ENCODE peak calls at places on chromosomes 11 and 22, in ten cellular contexts. W is tibial nerve, X is adrenal gland, J is suprapubic skin, Y is ovary, H is HCT116, U is A549, B is IMR-90, O is uterus, C is H1. Q is an unnamed sample.

GRCh38 chr11:82864268-82864667 is 36.0 kb downstream of the PRCP start:
- DNase-seq in W (peak; percentile 53), X (peak; percentile 83), J (peak; percentile 81), Y (peak; percentile 19), H (peak; percentile 32), U (peak; percentile 66), B (peak; percentile 41), O (peak; percentile 44), C (no peak), Q (no peak)

GRCh38 chr11:9138612-9139579 is 47.5 kb upstream of the SCUBE2 start:
- DNase-seq in W (no peak), X (peak; percentile 60), J (no peak), Y (peak; percentile 40), H (peak; percentile 75), U (peak; percentile 86), B (peak; percentile 95), O (peak; percentile 39), C (peak; percentile 34), Q (no peak)

GRCh38 chr11:93033093-93033492 is 63.6 kb downstream of the MTNR1B start:
- DNase-seq in W (no peak), X (no peak), J (no peak), Y (no peak), H (no peak), U (no peak), B (no peak), O (no peak), C (no peak), Q (no peak)

GRCh38 chr11:74672332-74672955 is 58.8 kb downstream of the CHRDL2 start:
- DNase-seq in W (no peak), X (no peak), J (no peak), Y (no peak), H (no peak), U (peak; percentile 21), B (no peak), O (peak; percentile 29), C (no peak), Q (no peak)

GRCh38 chr11:36333468-36333867 is 37.4 kb downstream of the PRR5L start:
- DNase-seq in W (no peak), X (no peak), J (no peak), Y (no peak), H (no peak), U (no peak), B (peak; percentile 33), O (no peak), C (no peak), Q (no peak)

GRCh38 chr11:124198852-124199389 is 15.8 kb downstream of the OR10D3 start:
- DNase-seq in W (no peak), X (no peak), J (no peak), Y (no peak), H (no peak), U (no peak), B (no peak), O (no peak), C (no peak), Q (no peak)

GRCh38 chr22:48605856-48606255 is 1221.8 kb downstream of the BRD1 start:
- DNase-seq in W (no peak), X (peak; percentile 75), J (no peak), Y (peak; percentile 39), H (no peak), U (peak; percentile 38), B (no peak), O (no peak), C (no peak), Q (no peak)

GRCh38 chr11:82080160-82080559 is 653.5 kb downstream of the FAM181B start:
- DNase-seq in W (no peak), X (no peak), J (no peak), Y (no peak), H (no peak), U (no peak), B (peak; percentile 0), O (no peak), C (no peak), Q (no peak)

GRCh38 chr11:104061851-104062521 is 25.5 kb downstream of the DDI1 start:
- DNase-seq in W (no peak), X (no peak), J (no peak), Y (no peak), H (no peak), U (no peak), B (peak; percentile 5), O (no peak), C (no peak), Q (no peak)

GRCh38 chr11:93329936-93330445 is 551 bp upstream of the DEUP1 start:
- DNase-seq in W (no peak), X (peak; percentile 25), J (no peak), Y (no peak), H (no peak), U (no peak), B (no peak), O (no peak), C (peak; percentile 55), Q (no peak)

GRCh38 chr22:30747493-30747892 is 52.8 kb downstream of the OSBP2 start:
- DNase-seq in W (no peak), X (no peak), J (no peak), Y (no peak), H (no peak), U (no peak), B (no peak), O (no peak), C (no peak), Q (no peak)
- TF ChIP-seq POLR2A in W (no peak), X (no peak), J (no peak), Y (no peak), H (no peak), U (no peak), B (no peak), O (no peak), C (no peak), Q (no peak)

DNA sequence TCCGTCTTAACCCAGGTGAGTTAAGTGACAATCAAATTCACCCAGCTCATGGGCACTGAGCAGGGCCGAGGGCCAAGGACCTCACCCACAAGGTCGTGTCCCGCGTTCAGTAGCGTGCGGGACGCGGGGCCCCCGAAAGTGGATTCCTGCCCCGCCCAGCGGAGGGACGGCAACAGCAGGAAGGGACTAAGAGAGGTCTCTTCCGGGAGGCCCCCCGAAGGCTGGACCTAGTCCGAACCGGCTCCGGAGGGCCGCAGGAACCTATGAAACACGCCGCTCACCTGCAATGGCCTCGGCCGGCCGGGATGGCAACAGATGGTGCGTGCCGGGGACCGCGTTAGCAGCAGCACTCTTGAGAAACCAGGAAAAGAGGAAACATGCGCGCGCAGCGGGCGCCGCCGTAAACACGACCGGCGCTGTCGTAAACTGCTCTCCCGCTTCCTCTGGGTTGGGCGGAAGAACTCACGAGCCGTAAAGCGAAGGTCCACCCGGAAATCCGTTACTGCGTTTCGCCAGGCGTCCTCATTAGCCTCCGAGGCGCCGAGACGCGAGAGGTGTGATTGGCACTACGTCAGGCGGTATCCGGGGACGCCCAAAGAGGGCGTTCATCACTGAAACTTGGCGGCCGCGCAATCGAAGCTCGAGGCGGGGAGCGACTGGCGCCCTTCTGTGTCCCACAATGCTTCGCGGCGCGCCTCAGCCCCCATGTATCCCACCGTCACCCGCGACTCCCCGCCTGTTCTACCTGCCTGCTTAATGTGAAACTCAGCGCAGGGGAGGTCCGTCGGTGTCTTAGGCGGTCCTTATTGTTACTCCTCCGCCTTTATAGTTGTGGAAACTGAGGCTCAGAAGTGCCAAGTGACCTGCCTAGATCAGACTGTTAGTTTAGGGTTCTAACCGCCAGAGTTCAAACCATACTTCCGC is at the start of gene EIF3D:
- DNase-seq in W (peak; percentile 95), X (peak; percentile 98), J (peak; percentile 99), Y (peak; percentile 97), H (peak; percentile 99), U (peak; percentile 99), B (peak; percentile 99), O (peak; percentile 99), C (peak; percentile 98), Q (peak; percentile 81)
- TF ChIP-seq POLR2A in W (peak; percentile 5), X (peak; percentile 82), J (no peak), Y (peak; percentile 79), H (peak; percentile 58), U (peak; percentile 61), B (peak; percentile 96), O (peak; percentile 77), C (peak; percentile 89), Q (peak; percentile 97)

GRCh38 chr22:50530280-50530856 is 556 bp upstream of the TYMP start:
- DNase-seq in W (peak; percentile 55), X (peak; percentile 71), J (peak; percentile 94), Y (peak; percentile 61), H (peak; percentile 73), U (peak; percentile 89), B (peak; percentile 44), O (peak; percentile 74), C (peak; percentile 75), Q (peak; percentile 72)
- TF ChIP-seq POLR2A in W (no peak), X (peak; percentile 17), J (no peak), Y (no peak), H (peak; percentile 25), U (peak; percentile 42), B (no peak), O (peak; percentile 27), C (no peak), Q (peak; percentile 40)

GRCh38 chr11:46942172-46942571 is 5.6 kb downstream of the CSTPP1 start:
- DNase-seq in W (no peak), X (no peak), J (no peak), Y (no peak), H (no peak), U (no peak), B (no peak), O (no peak), C (no peak), Q (no peak)

DNA sequence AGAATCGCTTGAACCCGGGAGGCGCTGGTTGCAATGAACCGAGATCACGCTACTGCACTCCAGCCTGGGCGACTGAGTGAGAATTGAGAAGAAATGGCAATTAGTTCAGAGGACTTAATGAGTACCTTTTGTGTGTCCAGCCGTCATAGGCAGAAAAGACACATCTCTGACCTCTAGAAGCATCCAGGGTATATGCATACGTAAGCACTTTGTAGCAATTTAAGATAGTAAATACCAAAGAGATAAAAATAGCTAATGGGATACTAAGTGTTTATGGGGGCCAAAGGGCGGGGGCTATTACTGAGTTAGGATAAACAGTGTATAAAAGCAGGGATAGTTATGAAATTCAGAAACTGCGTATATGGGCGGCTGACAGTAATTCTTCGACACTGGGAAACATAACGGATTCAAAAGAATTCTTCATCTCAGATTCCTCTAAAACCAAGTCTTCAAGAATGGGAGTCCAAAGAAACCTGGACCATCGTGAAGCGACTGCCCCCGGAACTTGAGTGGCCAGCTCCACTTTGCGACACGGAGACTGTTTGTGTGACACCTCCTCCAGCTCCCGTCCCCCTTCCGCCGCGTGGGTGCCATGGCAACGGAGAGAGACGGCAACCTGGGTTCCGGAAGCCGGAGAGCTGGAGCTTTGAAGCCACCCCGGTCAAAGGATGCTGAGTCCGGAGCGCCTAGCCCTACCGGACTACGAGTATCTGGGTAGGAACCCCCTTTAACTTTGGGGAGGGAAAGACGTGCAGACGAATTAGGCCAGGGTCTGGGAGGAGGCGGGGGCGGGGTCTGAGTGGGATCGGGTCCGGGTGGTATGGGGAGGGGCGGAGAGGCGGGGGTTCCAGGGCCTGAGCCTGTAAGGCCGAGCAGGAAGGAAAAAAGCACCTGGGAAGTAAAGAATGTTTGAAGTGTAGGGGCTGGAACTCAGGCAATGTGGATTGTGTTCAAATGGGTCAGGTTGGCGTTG is at the start of gene CSTPP1:
- DNase-seq in W (peak; percentile 90), X (peak; percentile 96), J (peak; percentile 97), Y (peak; percentile 94), H (peak; percentile 85), U (peak; percentile 95), B (peak; percentile 92), O (peak; percentile 92), C (peak; percentile 96), Q (peak; percentile 98)
- TF ChIP-seq POLR2A in W (no peak), X (no peak), J (no peak), Y (no peak), H (no peak), U (no peak), B (no peak), O (peak; percentile 18), C (no peak), Q (no peak)